ENCODE peak calls at places on chromosomes 16 and 17, in six cellular contexts. One of them, this sample, is unnamed.

GRCh38 chr17:15478845-15479244 is 11.4 kb upstream of the CDRT4 start:
- DNase-seq in GM23338: no peak
- DNase-seq in H1: no peak
- DNase-seq in K562: no peak
- DNase-seq in HepG2: no peak
- DNase-seq in GM12878: no peak
- DNase-seq in this sample: no peak

GRCh38 chr16:49492896-49493620 is 119.5 kb downstream of the C16orf78 start:
- DNase-seq in GM23338: peak
- DNase-seq in H1: no peak
- DNase-seq in K562: no peak
- DNase-seq in HepG2: no peak
- DNase-seq in GM12878: no peak
- DNase-seq in this sample: no peak

GRCh38 chr17:65819810-65820209 is 258.4 kb upstream of the AXIN2 start:
- DNase-seq in GM23338: no peak
- DNase-seq in H1: no peak
- DNase-seq in K562: no peak
- DNase-seq in HepG2: no peak
- DNase-seq in GM12878: no peak
- DNase-seq in this sample: no peak

GRCh38 chr16:89413811-89414585 is 76.4 kb downstream of the ANKRD11 start:
- DNase-seq in GM23338: no peak
- DNase-seq in H1: no peak
- DNase-seq in K562: peak
- DNase-seq in HepG2: no peak
- DNase-seq in GM12878: no peak
- DNase-seq in this sample: no peak

GRCh38 chr17:10737168-10737622 is 7.4 kb upstream of the TMEM220 start:
- DNase-seq in GM23338: peak
- DNase-seq in H1: peak
- DNase-seq in K562: peak
- DNase-seq in HepG2: peak
- DNase-seq in GM12878: no peak
- DNase-seq in this sample: peak

GRCh38 chr17:81471804-81472456 is 40.7 kb downstream of the ACTG1 start:
- DNase-seq in GM23338: peak
- DNase-seq in H1: no peak
- DNase-seq in K562: peak
- DNase-seq in HepG2: peak
- DNase-seq in GM12878: no peak
- DNase-seq in this sample: peak

GRCh38 chr17:17711708-17712141 is 30.5 kb downstream of the RAI1 start:
- DNase-seq in GM23338: peak
- DNase-seq in H1: no peak
- DNase-seq in K562: no peak
- DNase-seq in HepG2: peak
- DNase-seq in GM12878: no peak
- DNase-seq in this sample: no peak

GRCh38 chr17:16286009-16286946 is 67.0 kb downstream of the CENPV start:
- DNase-seq in GM23338: peak
- DNase-seq in H1: peak
- DNase-seq in K562: peak
- DNase-seq in HepG2: peak
- DNase-seq in GM12878: peak
- DNase-seq in this sample: no peak

GRCh38 chr17:17479209-17479608 is 2.4 kb downstream of the MED9 start:
- DNase-seq in GM23338: no peak
- DNase-seq in H1: no peak
- DNase-seq in K562: no peak
- DNase-seq in HepG2: peak
- DNase-seq in GM12878: no peak
- DNase-seq in this sample: no peak

GRCh38 chr16:359871-360697 is 7.6 kb upstream of the AXIN1 start:
- DNase-seq in GM23338: no peak
- DNase-seq in H1: no peak
- DNase-seq in K562: no peak
- DNase-seq in HepG2: peak
- DNase-seq in GM12878: no peak
- DNase-seq in this sample: no peak

GRCh38 chr16:30352488-30353401 is 2.4 kb downstream of the CD2BP2 start:
- DNase-seq in GM23338: peak
- DNase-seq in H1: no peak
- DNase-seq in K562: no peak
- DNase-seq in HepG2: peak
- DNase-seq in GM12878: no peak
- DNase-seq in this sample: no peak

GRCh38 chr16:57127037-57127763 is 34.8 kb downstream of the CPNE2 start:
- DNase-seq in GM23338: no peak
- DNase-seq in H1: no peak
- DNase-seq in K562: no peak
- DNase-seq in HepG2: no peak
- DNase-seq in GM12878: peak
- DNase-seq in this sample: no peak

GRCh38 chr16:88700636-88701482 is 5.3 kb downstream of the RNF166 start:
- DNase-seq in GM23338: no peak
- DNase-seq in H1: no peak
- DNase-seq in K562: peak
- DNase-seq in HepG2: peak
- DNase-seq in GM12878: peak
- DNase-seq in this sample: no peak

GRCh38 chr17:37489197-37490001 is at the start of gene DUSP14:
- DNase-seq in GM23338: peak
- DNase-seq in H1: peak
- DNase-seq in K562: peak
- DNase-seq in HepG2: peak
- DNase-seq in GM12878: no peak
- DNase-seq in this sample: peak

GRCh38 chr17:61002316-61002736 is 324.7 kb downstream of the BCAS3 start:
- DNase-seq in GM23338: peak
- DNase-seq in H1: no peak
- DNase-seq in K562: peak
- DNase-seq in HepG2: peak
- DNase-seq in GM12878: no peak
- DNase-seq in this sample: no peak

GRCh38 chr17:39229274-39229913 is 3.6 kb upstream of the STAC2 start:
- DNase-seq in GM23338: no peak
- DNase-seq in H1: no peak
- DNase-seq in K562: no peak
- DNase-seq in HepG2: no peak
- DNase-seq in GM12878: no peak
- DNase-seq in this sample: no peak

GRCh38 chr17:7560172-7561027 is 1.3 kb upstream of the SENP3 start:
- DNase-seq in GM23338: peak
- DNase-seq in H1: peak
- DNase-seq in K562: peak
- DNase-seq in HepG2: peak
- DNase-seq in GM12878: no peak
- DNase-seq in this sample: peak

GRCh38 chr16:16025214-16025968 is 76.0 kb downstream of the ABCC1 start:
- DNase-seq in GM23338: no peak
- DNase-seq in H1: no peak
- DNase-seq in K562: peak
- DNase-seq in HepG2: no peak
- DNase-seq in GM12878: no peak
- DNase-seq in this sample: no peak

GRCh38 chr17:30225919-30226553 is 9.5 kb downstream of the SLC6A4 start:
- DNase-seq in GM23338: no peak
- DNase-seq in H1: no peak
- DNase-seq in K562: no peak
- DNase-seq in HepG2: peak
- DNase-seq in GM12878: no peak
- DNase-seq in this sample: no peak

GRCh38 chr17:47694018-47694817 is at the start of gene TBKBP1:
- DNase-seq in GM23338: peak
- DNase-seq in H1: peak
- DNase-seq in K562: peak
- DNase-seq in HepG2: peak
- DNase-seq in GM12878: no peak
- DNase-seq in this sample: peak

GRCh38 chr17:83183150-83183820 is 103.9 kb downstream of the METRNL start:
- DNase-seq in GM23338: no peak
- DNase-seq in H1: peak
- DNase-seq in K562: no peak
- DNase-seq in HepG2: no peak
- DNase-seq in GM12878: no peak
- DNase-seq in this sample: peak

GRCh38 chr17:83180996-83181481 is 101.6 kb downstream of the METRNL start:
- DNase-seq in GM23338: no peak
- DNase-seq in H1: peak
- DNase-seq in K562: no peak
- DNase-seq in HepG2: no peak
- DNase-seq in GM12878: no peak
- DNase-seq in this sample: peak

GRCh38 chr17:83183951-83184506 is 104.6 kb downstream of the METRNL start:
- DNase-seq in GM23338: no peak
- DNase-seq in H1: peak
- DNase-seq in K562: no peak
- DNase-seq in HepG2: no peak
- DNase-seq in GM12878: no peak
- DNase-seq in this sample: no peak

GRCh38 chr17:83181991-83182619 is 102.7 kb downstream of the METRNL start:
- DNase-seq in GM23338: no peak
- DNase-seq in H1: peak
- DNase-seq in K562: no peak
- DNase-seq in HepG2: no peak
- DNase-seq in GM12878: no peak
- DNase-seq in this sample: peak

DNA sequence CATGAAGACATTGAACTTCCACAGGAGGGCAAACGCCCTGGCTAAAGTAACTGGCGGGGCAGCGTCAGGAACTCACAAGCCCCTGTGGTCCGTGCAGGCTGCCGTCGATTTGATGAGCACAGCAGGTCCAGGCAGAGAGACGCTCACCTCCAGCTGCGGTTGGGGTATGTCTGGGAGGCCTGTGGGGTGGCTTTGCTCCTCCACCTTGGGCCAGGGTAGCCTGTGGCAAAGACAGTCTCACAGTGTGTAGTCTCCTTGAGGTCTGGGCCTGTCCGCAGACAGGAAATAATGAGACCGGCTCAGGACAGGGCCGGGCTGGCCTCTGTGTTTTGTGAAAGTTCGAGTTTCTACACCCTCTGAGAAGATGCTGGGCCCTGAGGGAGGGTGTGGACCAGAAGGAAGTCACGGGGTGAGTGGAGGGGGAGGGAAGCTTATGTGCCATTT is 103.2 kb downstream of the METRNL start:
- DNase-seq in GM23338: no peak
- DNase-seq in H1: no peak
- DNase-seq in K562: no peak
- DNase-seq in HepG2: no peak
- DNase-seq in GM12878: no peak
- DNase-seq in this sample: peak
- TF ChIP-seq CREB1 in GM23338: no peak
- TF ChIP-seq CREB1 in H1: no peak
- TF ChIP-seq CREB1 in K562: no peak
- TF ChIP-seq CREB1 in HepG2: no peak
- TF ChIP-seq CREB1 in GM12878: no peak
- TF ChIP-seq CREB1 in this sample: no peak

GRCh38 chr17:68054296-68054900 is 18.9 kb downstream of the KPNA2 start:
- DNase-seq in GM23338: no peak
- DNase-seq in H1: no peak
- DNase-seq in K562: no peak
- DNase-seq in HepG2: no peak
- DNase-seq in GM12878: no peak
- DNase-seq in this sample: no peak
- TF ChIP-seq CREB1 in GM23338: no peak
- TF ChIP-seq CREB1 in H1: no peak
- TF ChIP-seq CREB1 in K562: no peak
- TF ChIP-seq CREB1 in HepG2: no peak
- TF ChIP-seq CREB1 in GM12878: no peak
- TF ChIP-seq CREB1 in this sample: no peak

GRCh38 chr16:66991545-66992077 is 3.2 kb downstream of the CES4A start:
- DNase-seq in GM23338: no peak
- DNase-seq in H1: no peak
- DNase-seq in K562: no peak
- DNase-seq in HepG2: no peak
- DNase-seq in GM12878: no peak
- DNase-seq in this sample: no peak
- TF ChIP-seq CREB1 in GM23338: no peak
- TF ChIP-seq CREB1 in H1: no peak
- TF ChIP-seq CREB1 in K562: no peak
- TF ChIP-seq CREB1 in HepG2: no peak
- TF ChIP-seq CREB1 in GM12878: no peak
- TF ChIP-seq CREB1 in this sample: no peak

GRCh38 chr17:21370430-21370829 is 5.7 kb upstream of the KCNJ12 start:
- DNase-seq in GM23338: no peak
- DNase-seq in H1: no peak
- DNase-seq in K562: no peak
- DNase-seq in HepG2: no peak
- DNase-seq in GM12878: no peak
- DNase-seq in this sample: no peak
- TF ChIP-seq CREB1 in GM23338: no peak
- TF ChIP-seq CREB1 in H1: no peak
- TF ChIP-seq CREB1 in K562: no peak
- TF ChIP-seq CREB1 in HepG2: no peak
- TF ChIP-seq CREB1 in GM12878: no peak
- TF ChIP-seq CREB1 in this sample: no peak

GRCh38 chr17:52025231-52025630 is 133.3 kb downstream of the CA10 start:
- DNase-seq in GM23338: no peak
- DNase-seq in H1: no peak
- DNase-seq in K562: no peak
- DNase-seq in HepG2: no peak
- DNase-seq in GM12878: no peak
- DNase-seq in this sample: no peak
- TF ChIP-seq CREB1 in GM23338: no peak
- TF ChIP-seq CREB1 in H1: no peak
- TF ChIP-seq CREB1 in K562: no peak
- TF ChIP-seq CREB1 in HepG2: no peak
- TF ChIP-seq CREB1 in GM12878: no peak
- TF ChIP-seq CREB1 in this sample: no peak

DNA sequence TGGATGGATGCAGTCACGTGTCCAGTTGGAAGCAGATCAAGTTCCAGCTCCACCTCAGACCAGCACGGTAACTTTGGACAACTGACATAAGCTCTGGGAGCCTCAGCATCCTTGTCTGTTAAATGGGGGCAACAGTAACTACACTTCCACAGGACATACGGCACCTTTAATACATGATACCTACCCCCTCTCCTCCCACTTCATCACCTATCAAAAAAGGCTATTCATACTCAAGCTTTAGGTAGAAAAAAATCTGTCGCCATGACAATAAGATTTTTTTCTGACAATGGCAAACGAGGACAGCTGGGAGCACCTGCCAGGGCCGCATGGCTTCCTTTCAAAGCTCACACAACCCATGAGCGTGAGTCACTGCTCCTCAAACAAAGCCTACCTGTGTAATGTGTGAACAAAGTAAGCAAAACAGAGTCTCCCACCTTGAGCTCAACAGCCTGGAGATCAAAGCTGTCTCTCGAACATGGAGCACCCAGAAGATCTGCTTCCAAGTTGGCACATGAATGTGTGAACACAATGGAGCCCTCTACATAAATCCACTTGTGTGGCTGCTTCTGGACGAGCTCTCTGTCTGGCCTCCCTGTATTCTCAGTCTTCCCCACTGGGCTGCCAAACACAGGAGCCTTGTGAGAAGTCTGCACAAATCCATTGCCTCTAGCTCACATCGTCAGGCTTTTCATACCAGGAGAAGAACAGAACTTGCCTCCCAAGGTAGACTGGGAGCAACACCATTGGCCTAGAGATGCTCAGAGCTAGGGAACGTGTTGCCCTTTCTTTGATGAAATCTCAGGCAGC is 459.7 kb downstream of the SOX9 start:
- DNase-seq in GM23338: no peak
- DNase-seq in H1: no peak
- DNase-seq in K562: no peak
- DNase-seq in HepG2: peak
- DNase-seq in GM12878: no peak
- DNase-seq in this sample: no peak
- TF ChIP-seq CREB1 in GM23338: no peak
- TF ChIP-seq CREB1 in H1: no peak
- TF ChIP-seq CREB1 in K562: no peak
- TF ChIP-seq CREB1 in HepG2: peak
- TF ChIP-seq CREB1 in GM12878: no peak
- TF ChIP-seq CREB1 in this sample: no peak